ENCODE peak calls at places on chromosomes 4 and X, in five cellular contexts. C is activated CD8-positive, alpha-beta memory T cell treated with anti-CD3 and anti-CD28 coated beads, Interleukin-2, amount 50 U/mL, for 48 hours; D is AG08396; A is foreskin fibroblast; E is posterior cingulate gyrus. P is an unnamed sample.

GRCh38 chr4:17932041-17932440 is 89.5 kb downstream of the LCORL start:
- DNase-seq in C (no peak), D (no peak), A (peak; percentile 25), E (no peak), P (no peak)

GRCh38 chrX:131792789-131793462 is 230.2 kb upstream of the STK26 start:
- DNase-seq in C (no peak), D (peak; percentile 66), A (peak; percentile 49), E (peak; percentile 80), P (peak; percentile 87)

GRCh38 chrX:22534643-22535042 is 261.9 kb downstream of the CBLL2 start:
- DNase-seq in C (no peak), D (peak; percentile 10), A (peak; percentile 87), E (no peak), P (no peak)

GRCh38 chr4:5365071-5366008 is 314.1 kb downstream of the STK32B start:
- DNase-seq in C (no peak), D (no peak), A (peak; percentile 2), E (no peak), P (no peak)

GRCh38 chrX:55056820-55057690 is 17.8 kb upstream of the PAGE2B start:
- DNase-seq in C (no peak), D (no peak), A (peak; percentile 8), E (no peak), P (no peak)

GRCh38 chr4:8213121-8213520 is 14.0 kb downstream of the SH3TC1 start:
- DNase-seq in C (no peak), D (no peak), A (no peak), E (no peak), P (no peak)

GRCh38 chrX:71252221-71252620 is 1.7 kb downstream of the ZMYM3 start:
- DNase-seq in C (no peak), D (no peak), A (no peak), E (no peak), P (peak; percentile 66)

GRCh38 chrX:42151808-42152207 is 228.5 kb upstream of the CASK start:
- DNase-seq in C (no peak), D (no peak), A (no peak), E (no peak), P (no peak)

GRCh38 chr4:37236165-37236564 is 8.4 kb upstream of the NWD2 start:
- DNase-seq in C (no peak), D (no peak), A (no peak), E (no peak), P (no peak)

GRCh38 chr4:123127218-123127617 is 204.8 kb upstream of the NUDT6 start:
- DNase-seq in C (no peak), D (no peak), A (peak; percentile 40), E (no peak), P (peak; percentile 53)

GRCh38 chr4:81723927-81724587 is 252.3 kb upstream of the RASGEF1B start:
- DNase-seq in C (no peak), D (no peak), A (no peak), E (no peak), P (no peak)

GRCh38 chr4:118823471-118823870 is 12.5 kb downstream of the SEC24D start:
- DNase-seq in C (no peak), D (no peak), A (no peak), E (no peak), P (no peak)

GRCh38 chrX:40056420-40056819 is 41.3 kb downstream of the BCOR start:
- DNase-seq in C (no peak), D (no peak), A (no peak), E (no peak), P (peak; percentile 77)

GRCh38 chrX:153606503-153606902 is 7.6 kb upstream of the CCNQ start:
- DNase-seq in C (no peak), D (no peak), A (no peak), E (no peak), P (no peak)

GRCh38 chr4:153341575-153342090 is 2.9 kb upstream of the MND1 start:
- DNase-seq in C (no peak), D (peak; percentile 17), A (peak; percentile 60), E (no peak), P (peak; percentile 68)

GRCh38 chrX:40166582-40166981 is 68.8 kb upstream of the BCOR start:
- DNase-seq in C (no peak), D (peak; percentile 41), A (peak; percentile 87), E (no peak), P (peak; percentile 97)

GRCh38 chr4:16995451-16995850 is 97.0 kb upstream of the LDB2 start:
- DNase-seq in C (no peak), D (no peak), A (no peak), E (no peak), P (no peak)

GRCh38 chrX:106802388-106803275 is at the start of gene TBC1D8B:
- DNase-seq in C (peak; percentile 50), D (peak; percentile 68), A (peak; percentile 93), E (peak; percentile 38), P (peak; percentile 59)

GRCh38 chr4:144374065-144374464 is 233.5 kb upstream of the GYPA start:
- DNase-seq in C (no peak), D (no peak), A (no peak), E (no peak), P (no peak)

GRCh38 chr4:156803056-156803455 is 168.5 kb downstream of the PDGFC start:
- DNase-seq in C (no peak), D (no peak), A (peak; percentile 67), E (no peak), P (peak; percentile 78)

GRCh38 chrX:54481751-54482150 is 14.3 kb downstream of the FGD1 start:
- DNase-seq in C (no peak), D (no peak), A (no peak), E (no peak), P (no peak)

GRCh38 chr4:181685911-181686310 is 557.3 kb upstream of the TENM3 start:
- DNase-seq in C (no peak), D (peak; percentile 17), A (peak; percentile 70), E (no peak), P (peak; percentile 69)

GRCh38 chr4:80336582-80336981 is 1.1 kb downstream of the CFAP299 start:
- DNase-seq in C (no peak), D (peak; percentile 27), A (peak; percentile 52), E (no peak), P (peak; percentile 76)

GRCh38 chr4:48331577-48332340 is 9.6 kb upstream of the SLAIN2 start:
- DNase-seq in C (no peak), D (peak; percentile 18), A (peak; percentile 91), E (no peak), P (peak; percentile 69)

GRCh38 chr4:169249214-169249973 is 21.4 kb downstream of the SH3RF1 start:
- DNase-seq in C (no peak), D (no peak), A (peak; percentile 54), E (no peak), P (peak; percentile 36)

GRCh38 chrX:64977830-64978229 is 1.6 kb upstream of the ZC4H2 start:
- DNase-seq in C (no peak), D (no peak), A (peak; percentile 20), E (no peak), P (peak; percentile 46)

GRCh38 chr4:173185832-173186545 is 17.4 kb downstream of the GALNT7 start:
- DNase-seq in C (no peak), D (no peak), A (no peak), E (no peak), P (no peak)

P was measured in osteoblast.